ENCODE peak calls at places on chromosomes 5 and 9, in five cellular contexts. One of them, this sample, is unnamed.

GRCh38 chr9:34558911-34559615 is 30.5 kb downstream of the CNTFR start:
- DNase-seq in tibial nerve: no peak
- DNase-seq in choroid plexus epithelial cell: no peak
- DNase-seq in osteoblast: peak
- DNase-seq in kidney epithelial cell: no peak
- DNase-seq in this sample: no peak

GRCh38 chr9:32387256-32387655 is 2.8 kb downstream of the ACO1 start:
- DNase-seq in tibial nerve: no peak
- DNase-seq in choroid plexus epithelial cell: no peak
- DNase-seq in kidney epithelial cell: no peak
- DNase-seq in osteoblast: no peak
- DNase-seq in this sample: peak

GRCh38 chr5:154196955-154197652 is 6.6 kb downstream of the GALNT10 start:
- DNase-seq in choroid plexus epithelial cell: peak
- DNase-seq in kidney epithelial cell: no peak
- DNase-seq in osteoblast: no peak
- DNase-seq in tibial nerve: no peak
- DNase-seq in this sample: peak

GRCh38 chr9:34001951-34002350 is 46.7 kb downstream of the UBAP2 start:
- DNase-seq in tibial nerve: no peak
- DNase-seq in osteoblast: no peak
- DNase-seq in kidney epithelial cell: no peak
- DNase-seq in choroid plexus epithelial cell: no peak
- DNase-seq in this sample: no peak

GRCh38 chr5:132260714-132261615 is 3.5 kb downstream of the PDLIM4 start:
- DNase-seq in osteoblast: peak
- DNase-seq in choroid plexus epithelial cell: peak
- DNase-seq in kidney epithelial cell: peak
- DNase-seq in tibial nerve: peak
- DNase-seq in this sample: peak

GRCh38 chr5:175508896-175509295 is 30.5 kb downstream of the SFXN1 start:
- DNase-seq in tibial nerve: no peak
- DNase-seq in choroid plexus epithelial cell: no peak
- DNase-seq in kidney epithelial cell: no peak
- DNase-seq in osteoblast: no peak
- DNase-seq in this sample: no peak

GRCh38 chr9:134589748-134590147 is 51.9 kb upstream of the COL5A1 start:
- DNase-seq in osteoblast: peak
- DNase-seq in kidney epithelial cell: no peak
- DNase-seq in choroid plexus epithelial cell: no peak
- DNase-seq in tibial nerve: no peak
- DNase-seq in this sample: no peak

GRCh38 chr5:8944005-8944404 is 601.9 kb downstream of the SEMA5A start:
- DNase-seq in kidney epithelial cell: no peak
- DNase-seq in tibial nerve: no peak
- DNase-seq in osteoblast: peak
- DNase-seq in choroid plexus epithelial cell: peak
- DNase-seq in this sample: peak

GRCh38 chr9:123834218-123834906 is 95.6 kb downstream of the DENND1A start:
- DNase-seq in tibial nerve: no peak
- DNase-seq in kidney epithelial cell: no peak
- DNase-seq in choroid plexus epithelial cell: peak
- DNase-seq in osteoblast: no peak
- DNase-seq in this sample: no peak

GRCh38 chr5:59328801-59329296 is 564.7 kb downstream of the PDE4D start:
- DNase-seq in tibial nerve: no peak
- DNase-seq in osteoblast: no peak
- DNase-seq in kidney epithelial cell: peak
- DNase-seq in choroid plexus epithelial cell: peak
- DNase-seq in this sample: peak

GRCh38 chr9:22005700-22006605 is 3.2 kb downstream of the CDKN2B start:
- DNase-seq in osteoblast: no peak
- DNase-seq in tibial nerve: no peak
- DNase-seq in kidney epithelial cell: no peak
- DNase-seq in choroid plexus epithelial cell: peak
- DNase-seq in this sample: peak

GRCh38 chr5:157431544-157432200 is 28.3 kb upstream of the NIPAL4 start:
- DNase-seq in tibial nerve: no peak
- DNase-seq in osteoblast: no peak
- DNase-seq in kidney epithelial cell: no peak
- DNase-seq in choroid plexus epithelial cell: peak
- DNase-seq in this sample: peak

DNA sequence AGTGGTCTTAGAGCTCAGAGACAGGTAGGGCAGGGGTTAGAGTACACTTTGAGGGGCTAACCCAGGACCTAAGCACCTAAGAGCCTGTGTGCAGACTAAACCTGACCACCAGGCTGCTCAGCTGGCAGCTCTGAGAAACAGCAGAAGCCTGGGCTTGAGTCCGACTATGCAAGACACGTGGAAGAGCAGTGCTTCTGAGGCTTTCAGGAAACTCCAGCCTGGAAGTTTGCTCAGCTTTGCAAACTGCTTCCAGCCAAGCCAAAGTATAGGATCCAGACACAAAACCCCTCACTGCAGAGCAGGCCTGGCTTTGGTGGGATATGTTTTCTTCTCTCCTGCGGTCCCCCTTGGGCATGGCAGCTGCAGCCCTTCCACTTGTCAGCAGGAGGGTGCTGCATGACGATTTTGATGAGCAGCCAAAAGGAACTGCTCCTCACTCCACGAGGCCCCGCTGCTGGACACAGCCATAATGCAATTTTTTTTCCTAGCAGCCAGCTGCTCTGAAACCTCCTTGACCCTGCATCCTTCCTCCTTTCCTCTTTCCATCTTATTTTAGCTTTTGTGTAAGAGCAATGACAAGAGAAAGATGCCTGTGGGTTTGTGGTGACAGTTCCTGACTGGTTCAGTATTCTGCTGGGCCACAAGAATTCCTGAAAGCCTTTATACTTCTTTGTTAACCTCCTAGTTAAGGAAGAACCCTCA is 123.1 kb downstream of the LIFR start:
- DNase-seq in choroid plexus epithelial cell: peak
- DNase-seq in tibial nerve: no peak
- DNase-seq in osteoblast: peak
- DNase-seq in kidney epithelial cell: peak
- DNase-seq in this sample: peak
- TF ChIP-seq CTCF in choroid plexus epithelial cell: peak
- TF ChIP-seq CTCF in tibial nerve: peak
- TF ChIP-seq CTCF in osteoblast: no peak
- TF ChIP-seq CTCF in kidney epithelial cell: no peak
- TF ChIP-seq CTCF in this sample: peak

GRCh38 chr5:116361979-116362577 is 212.5 kb downstream of the SEMA6A start:
- DNase-seq in osteoblast: no peak
- DNase-seq in choroid plexus epithelial cell: no peak
- DNase-seq in kidney epithelial cell: no peak
- DNase-seq in tibial nerve: no peak
- DNase-seq in this sample: no peak
- H3K4me3 ChIP-seq in osteoblast: peak
- H3K4me3 ChIP-seq in choroid plexus epithelial cell: peak
- H3K4me3 ChIP-seq in kidney epithelial cell: no peak
- H3K4me3 ChIP-seq in tibial nerve: peak
- H3K4me3 ChIP-seq in this sample: no peak

DNA sequence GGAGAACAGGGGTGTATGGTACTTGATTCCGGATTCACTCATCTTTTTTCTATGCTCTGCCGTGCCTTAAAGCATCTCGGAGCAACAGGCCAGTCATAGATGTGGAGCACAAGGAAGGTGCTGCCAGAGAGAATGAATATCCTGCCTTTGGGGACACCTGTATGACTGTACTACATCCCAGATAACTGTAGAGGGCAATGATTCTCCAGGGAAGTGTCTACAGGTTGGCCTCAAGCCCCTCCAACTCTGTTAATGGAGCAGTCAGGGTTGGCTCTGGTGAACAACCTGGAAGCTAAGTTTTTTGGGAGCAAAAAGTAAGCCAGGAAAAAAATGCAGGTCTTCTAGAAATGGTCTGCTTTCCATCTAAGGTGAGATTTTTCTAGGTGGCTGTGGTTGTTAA is 71.0 kb downstream of the NREP start:
- DNase-seq in choroid plexus epithelial cell: peak
- DNase-seq in kidney epithelial cell: no peak
- DNase-seq in osteoblast: no peak
- DNase-seq in tibial nerve: no peak
- DNase-seq in this sample: no peak
- TF ChIP-seq CTCF in choroid plexus epithelial cell: peak
- TF ChIP-seq CTCF in kidney epithelial cell: no peak
- TF ChIP-seq CTCF in osteoblast: no peak
- TF ChIP-seq CTCF in tibial nerve: no peak
- TF ChIP-seq CTCF in this sample: no peak

GRCh38 chr5:102863764-102864560 is 108.9 kb downstream of the PAM start:
- DNase-seq in choroid plexus epithelial cell: no peak
- DNase-seq in osteoblast: no peak
- DNase-seq in kidney epithelial cell: no peak
- DNase-seq in tibial nerve: no peak
- DNase-seq in this sample: no peak

GRCh38 chr5:102867999-102868662 is 113.0 kb downstream of the PAM start:
- DNase-seq in kidney epithelial cell: no peak
- DNase-seq in osteoblast: peak
- DNase-seq in choroid plexus epithelial cell: peak
- DNase-seq in tibial nerve: no peak
- DNase-seq in this sample: peak

GRCh38 chr5:102865510-102866314 is 110.6 kb downstream of the PAM start:
- DNase-seq in choroid plexus epithelial cell: peak
- DNase-seq in osteoblast: peak
- DNase-seq in kidney epithelial cell: peak
- DNase-seq in tibial nerve: peak
- DNase-seq in this sample: peak

GRCh38 chr5:102865171-102865509 is 110.0 kb downstream of the PAM start:
- DNase-seq in osteoblast: peak
- DNase-seq in choroid plexus epithelial cell: no peak
- DNase-seq in kidney epithelial cell: no peak
- DNase-seq in tibial nerve: no peak
- DNase-seq in this sample: peak

DNA sequence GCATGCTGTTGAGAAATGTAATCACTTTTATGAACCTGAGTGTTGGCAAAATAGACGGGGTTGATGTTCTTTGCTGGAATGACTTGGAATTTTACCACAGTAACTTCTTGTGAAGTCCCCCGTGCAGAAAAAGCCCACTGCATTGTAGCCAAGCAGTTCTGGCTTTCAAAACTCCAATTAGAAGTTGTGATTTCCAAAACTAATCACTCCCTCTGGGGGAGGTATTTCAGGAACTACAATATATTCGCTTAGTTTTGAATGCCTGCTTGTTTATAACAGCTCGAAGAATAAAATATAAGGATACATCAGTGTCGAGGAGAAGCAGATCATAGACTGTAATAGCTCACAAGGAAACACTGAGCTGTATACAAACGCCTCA is 111.2 kb downstream of the PAM start:
- DNase-seq in osteoblast: peak
- DNase-seq in tibial nerve: no peak
- DNase-seq in kidney epithelial cell: no peak
- DNase-seq in choroid plexus epithelial cell: peak
- DNase-seq in this sample: peak
- H3K4me3 ChIP-seq in osteoblast: peak
- H3K4me3 ChIP-seq in tibial nerve: peak
- H3K4me3 ChIP-seq in kidney epithelial cell: peak
- H3K4me3 ChIP-seq in choroid plexus epithelial cell: peak
- H3K4me3 ChIP-seq in this sample: peak

GRCh38 chr9:4423207-4423610 is 67.1 kb upstream of the SLC1A1 start:
- DNase-seq in osteoblast: no peak
- DNase-seq in kidney epithelial cell: no peak
- DNase-seq in tibial nerve: no peak
- DNase-seq in choroid plexus epithelial cell: no peak
- DNase-seq in this sample: no peak

GRCh38 chr9:4421847-4422246 is 68.4 kb upstream of the SLC1A1 start:
- DNase-seq in kidney epithelial cell: no peak
- DNase-seq in osteoblast: no peak
- DNase-seq in tibial nerve: no peak
- DNase-seq in choroid plexus epithelial cell: no peak
- DNase-seq in this sample: no peak

GRCh38 chr9:4417578-4418325 is 72.5 kb upstream of the SLC1A1 start:
- DNase-seq in kidney epithelial cell: no peak
- DNase-seq in osteoblast: peak
- DNase-seq in choroid plexus epithelial cell: peak
- DNase-seq in tibial nerve: no peak
- DNase-seq in this sample: peak

GRCh38 chr9:4422495-4422894 is 67.8 kb upstream of the SLC1A1 start:
- DNase-seq in choroid plexus epithelial cell: no peak
- DNase-seq in osteoblast: no peak
- DNase-seq in tibial nerve: no peak
- DNase-seq in kidney epithelial cell: no peak
- DNase-seq in this sample: no peak

GRCh38 chr9:4420351-4420750 is 69.9 kb upstream of the SLC1A1 start:
- DNase-seq in choroid plexus epithelial cell: no peak
- DNase-seq in osteoblast: no peak
- DNase-seq in tibial nerve: no peak
- DNase-seq in kidney epithelial cell: no peak
- DNase-seq in this sample: no peak
- TF ChIP-seq CTCF in choroid plexus epithelial cell: no peak
- TF ChIP-seq CTCF in osteoblast: no peak
- TF ChIP-seq CTCF in tibial nerve: no peak
- TF ChIP-seq CTCF in kidney epithelial cell: no peak
- TF ChIP-seq CTCF in this sample: no peak

GRCh38 chr9:130029223-130029583 is 13.8 kb downstream of the FNBP1 start:
- DNase-seq in choroid plexus epithelial cell: no peak
- DNase-seq in kidney epithelial cell: no peak
- DNase-seq in tibial nerve: no peak
- DNase-seq in osteoblast: no peak
- DNase-seq in this sample: no peak
- H3K4me3 ChIP-seq in choroid plexus epithelial cell: no peak
- H3K4me3 ChIP-seq in kidney epithelial cell: no peak
- H3K4me3 ChIP-seq in tibial nerve: no peak
- H3K4me3 ChIP-seq in osteoblast: no peak
- H3K4me3 ChIP-seq in this sample: no peak

DNA sequence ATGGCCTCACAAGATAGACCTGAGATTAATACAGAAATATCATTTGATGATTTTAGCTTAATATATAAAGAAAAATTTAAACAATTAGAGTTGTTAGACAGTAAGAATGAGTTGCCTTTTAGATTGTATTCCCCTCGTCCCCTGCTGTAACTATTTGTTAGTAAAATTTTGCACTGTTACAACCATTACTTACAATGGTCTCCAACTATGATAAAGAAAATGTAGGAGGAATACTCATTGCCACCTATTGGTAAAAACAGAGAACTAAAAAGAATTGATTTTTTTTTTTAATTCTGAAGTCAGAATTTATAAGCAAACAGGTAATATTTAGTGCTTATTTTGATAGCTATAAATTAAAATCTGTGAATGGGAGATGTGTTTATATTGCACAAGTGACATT is 937.6 kb downstream of the TLE4 start:
- DNase-seq in tibial nerve: no peak
- DNase-seq in osteoblast: no peak
- DNase-seq in kidney epithelial cell: no peak
- DNase-seq in choroid plexus epithelial cell: peak
- DNase-seq in this sample: no peak
- TF ChIP-seq CTCF in tibial nerve: no peak
- TF ChIP-seq CTCF in osteoblast: no peak
- TF ChIP-seq CTCF in kidney epithelial cell: no peak
- TF ChIP-seq CTCF in choroid plexus epithelial cell: peak
- TF ChIP-seq CTCF in this sample: no peak

This sample was measured in fibroblast of the aortic adventitia.